ENCODE peak calls at places on chromosomes 6 and 20, in nine cellular contexts. B, Q, D, X, R, N, S, F and M are unnamed samples.

GRCh38 chr20:43667341-43668132 is 623 bp downstream of the MYBL2 start:
- DNase-seq in B (no peak), R (no peak), Q (no peak), F (no peak), N (no peak), X (no peak), S (no peak), D (no peak), M (no peak)

GRCh38 chr6:140052757-140053729 is 678.6 kb upstream of the CITED2 start:
- DNase-seq in N (no peak), B (no peak), S (no peak), D (no peak), Q (no peak), X (no peak), R (no peak), F (no peak), M (no peak)

GRCh38 chr6:152952866-152953509 is 29.9 kb downstream of the FBXO5 start:
- DNase-seq in X (no peak), D (no peak), B (peak), N (no peak), F (no peak), Q (no peak), R (no peak), S (no peak), M (no peak)

GRCh38 chr6:129730477-129731165 is 20.6 kb upstream of the ARHGAP18 start:
- DNase-seq in R (no peak), N (no peak), B (no peak), X (no peak), F (no peak), S (no peak), Q (no peak), D (no peak), M (no peak)

GRCh38 chr20:54019127-54019526 is 51.3 kb downstream of the BCAS1 start:
- DNase-seq in S (no peak), B (no peak), F (no peak), N (no peak), R (no peak), Q (no peak), X (no peak), D (no peak), M (no peak)

GRCh38 chr6:145025488-145025887 is 709.8 kb downstream of the EPM2A start:
- DNase-seq in X (no peak), R (no peak), B (no peak), F (no peak), D (no peak), S (no peak), N (no peak), Q (no peak), M (no peak)

GRCh38 chr6:113909224-113909856 is 52.2 kb downstream of the MARCKS start:
- DNase-seq in S (no peak), D (no peak), B (peak), F (no peak), Q (no peak), N (no peak), X (peak), R (no peak), M (no peak)

GRCh38 chr6:138430361-138431145 is 26.5 kb downstream of the HEBP2 start:
- DNase-seq in R (no peak), Q (no peak), D (no peak), F (no peak), S (no peak), B (no peak), N (no peak), X (peak), M (no peak)

GRCh38 chr6:11766056-11766455 is 12.5 kb downstream of the ADTRP start:
- DNase-seq in X (no peak), B (no peak), N (no peak), R (no peak), D (no peak), Q (no peak), F (no peak), S (no peak), M (no peak)

GRCh38 chr20:17938889-17939619 is 29.5 kb downstream of the SNX5 start:
- DNase-seq in B (peak), F (no peak), X (peak), Q (no peak), S (peak), N (peak), R (peak), D (no peak), M (no peak)
- TF ChIP-seq POLR2A in B (no peak), F (no peak), X (no peak), Q (no peak), S (no peak), N (no peak), R (no peak), D (no peak), M (no peak)

DNA sequence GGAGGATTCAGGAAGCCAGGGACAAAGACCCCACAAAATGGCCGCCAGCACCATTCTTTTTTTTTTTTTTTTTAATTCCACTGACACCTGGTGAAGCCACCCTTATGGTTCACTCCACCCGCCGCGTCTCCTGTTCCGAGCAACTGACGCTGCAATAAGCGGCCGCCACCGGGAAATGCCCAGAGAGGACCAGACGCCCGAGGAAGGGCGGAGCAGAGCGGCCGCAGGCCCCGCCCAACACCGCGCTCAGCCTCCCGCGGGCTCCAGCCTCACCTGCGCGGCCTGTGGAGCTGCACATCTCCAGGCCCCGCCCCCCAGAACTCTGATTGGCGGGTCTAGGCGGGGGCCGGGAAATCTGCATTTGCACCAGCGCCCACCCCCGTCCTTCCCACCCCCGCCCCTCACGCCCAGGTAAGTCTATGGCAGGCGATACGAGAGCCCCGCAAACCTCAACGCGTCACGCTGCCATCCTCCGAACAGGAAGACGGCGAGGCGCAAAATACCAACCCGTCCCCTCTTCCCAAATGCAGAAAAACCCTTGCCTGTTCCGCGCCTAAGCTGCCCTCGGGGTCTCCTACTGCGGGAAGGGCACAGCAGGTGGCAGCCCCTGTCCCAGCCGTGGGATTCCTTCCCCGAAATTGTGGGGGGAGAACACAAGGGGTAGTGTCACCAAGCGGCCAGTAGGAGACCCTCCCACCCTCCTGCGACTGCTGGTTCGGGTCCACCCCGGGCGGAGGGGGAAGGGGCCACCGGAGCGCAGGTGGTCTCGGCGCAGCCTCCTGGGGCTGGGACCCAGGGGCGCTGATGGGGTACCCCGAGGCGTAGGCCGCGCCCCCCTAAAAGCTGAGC is 948 bp downstream of the ATP9A start:
- DNase-seq in S (peak), X (peak), D (peak), R (peak), Q (peak), F (no peak), N (peak), B (peak), M (peak)
- TF ChIP-seq CTCF in S (no peak), X (no peak), D (peak), R (no peak), Q (no peak), F (no peak), N (no peak), B (peak), M (no peak)

DNA sequence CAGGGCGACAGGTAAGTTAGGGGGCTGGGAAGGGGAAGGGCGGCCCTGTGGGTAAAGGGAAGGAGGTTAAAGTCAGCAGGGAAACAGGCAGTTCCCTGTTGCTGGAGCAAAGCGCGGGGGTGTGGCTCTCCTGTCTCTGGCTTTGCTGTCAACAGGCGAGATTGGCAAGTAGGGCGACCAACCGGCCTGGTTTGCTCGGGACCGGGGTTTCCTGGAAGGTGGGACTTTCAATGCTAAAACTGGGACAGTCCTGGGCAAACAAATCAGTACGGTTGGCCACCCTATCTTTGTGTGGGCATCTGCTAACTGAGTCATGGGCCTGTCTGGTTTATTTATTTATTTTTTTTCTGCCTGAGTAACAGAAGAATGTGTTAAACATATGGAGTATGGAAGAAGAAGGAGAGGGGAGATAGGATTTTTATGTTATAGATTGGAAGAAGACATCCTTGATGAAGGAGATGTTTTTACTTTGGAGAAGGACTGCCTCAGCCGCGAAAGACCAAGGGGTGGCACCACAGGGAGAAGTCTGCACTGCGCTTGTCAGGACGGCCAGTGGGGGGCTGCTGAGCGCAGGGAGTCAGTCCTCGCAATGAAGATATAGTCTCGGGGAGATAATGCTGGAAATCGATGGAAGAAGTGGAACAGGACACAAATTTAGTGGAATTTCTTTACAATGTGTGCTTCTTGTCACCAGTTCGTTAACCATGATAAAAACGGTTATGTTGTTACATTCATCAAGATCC is 43.4 kb upstream of the ESR1 start:
- DNase-seq in R (peak), X (peak), F (no peak), S (peak), D (peak), B (peak), Q (peak), N (peak), M (peak)
- H3K4me3 ChIP-seq in R (peak), X (peak), F (peak), S (peak), D (peak), B (peak), Q (peak), N (peak), M (no peak)

GRCh38 chr6:44257007-44257752 is at the start of gene SLC35B2:
- DNase-seq in R (peak), Q (no peak), D (peak), N (peak), B (no peak), S (peak), X (peak), F (no peak), M (peak)
- TF ChIP-seq POLR2A in R (peak), Q (peak), D (no peak), N (no peak), B (peak), S (peak), X (peak), F (peak), M (no peak)

DNA sequence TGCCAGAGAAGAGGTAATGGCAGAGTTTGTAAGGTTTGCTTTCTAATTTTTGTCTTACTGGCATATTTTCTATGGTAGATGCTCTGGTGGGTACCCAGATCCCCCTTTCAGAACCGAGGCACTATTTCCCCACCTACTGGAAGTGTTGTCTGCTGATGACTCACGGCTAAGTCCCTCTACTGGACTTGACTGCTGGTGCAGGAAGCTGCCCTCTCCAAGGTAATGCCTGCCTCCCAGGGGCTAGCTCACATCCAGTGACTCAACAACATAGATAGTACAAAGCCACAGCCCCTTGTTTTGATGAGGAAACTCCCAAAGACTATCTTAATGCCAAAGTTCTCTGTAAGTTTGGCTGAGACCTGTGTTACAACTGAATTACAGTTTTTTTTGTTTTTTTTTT is 285.4 kb upstream of the FLRT3 start:
- DNase-seq in R (peak), S (no peak), Q (no peak), F (no peak), N (peak), D (no peak), X (no peak), B (peak), M (no peak)
- TF ChIP-seq CTCF in R (no peak), S (no peak), Q (no peak), F (no peak), N (no peak), D (no peak), X (no peak), B (peak), M (no peak)

GRCh38 chr20:6051505-6051904 is 2.4 kb downstream of the LRRN4 start:
- DNase-seq in F (no peak), N (no peak), R (no peak), B (no peak), D (no peak), X (no peak), Q (no peak), S (no peak), M (no peak)
- H3K4me3 ChIP-seq in F (no peak), N (peak), R (no peak), B (no peak), D (no peak), X (peak), Q (no peak), S (no peak), M (no peak)

DNA sequence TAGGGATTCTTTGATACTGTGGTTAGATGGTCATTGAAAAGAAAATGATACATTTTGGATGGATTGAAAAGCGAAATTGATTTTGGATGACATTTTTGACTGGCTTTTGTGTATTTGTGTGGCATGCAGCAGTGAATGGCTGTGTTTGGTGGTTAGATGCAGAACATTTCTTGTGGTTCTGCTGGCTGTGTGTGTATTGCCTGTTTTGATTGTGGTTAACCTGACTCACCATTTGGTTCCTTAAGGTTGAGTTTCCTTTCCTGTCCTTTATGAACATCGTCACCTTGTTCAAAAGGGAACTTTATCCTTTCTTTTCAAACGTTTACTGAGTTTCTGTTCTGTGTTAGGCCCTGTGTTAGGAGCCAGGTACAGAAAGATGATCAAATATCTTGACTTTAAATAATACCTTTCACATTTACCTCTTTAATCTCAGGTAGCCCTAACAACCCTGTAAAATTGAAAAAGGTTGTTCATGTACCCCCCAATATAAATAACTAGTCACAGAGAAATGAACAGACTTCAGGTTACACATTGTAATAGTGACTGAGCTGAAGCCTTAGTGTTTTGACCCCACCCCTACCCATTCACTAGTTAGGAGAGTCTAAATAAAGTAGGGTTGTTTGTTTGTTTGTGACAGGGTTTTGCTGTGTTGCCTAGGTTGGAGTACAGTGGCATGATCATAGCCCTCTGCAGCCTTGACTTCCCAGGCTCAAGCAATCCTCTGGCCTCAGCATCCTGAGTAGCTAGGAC is 23.8 kb downstream of the ANKS1A start:
- DNase-seq in R (no peak), Q (no peak), X (no peak), N (no peak), D (no peak), B (no peak), S (no peak), F (no peak), M (no peak)
- TF ChIP-seq POLR2A in R (no peak), Q (no peak), X (no peak), N (no peak), D (no peak), B (no peak), S (no peak), F (no peak), M (no peak)

DNA sequence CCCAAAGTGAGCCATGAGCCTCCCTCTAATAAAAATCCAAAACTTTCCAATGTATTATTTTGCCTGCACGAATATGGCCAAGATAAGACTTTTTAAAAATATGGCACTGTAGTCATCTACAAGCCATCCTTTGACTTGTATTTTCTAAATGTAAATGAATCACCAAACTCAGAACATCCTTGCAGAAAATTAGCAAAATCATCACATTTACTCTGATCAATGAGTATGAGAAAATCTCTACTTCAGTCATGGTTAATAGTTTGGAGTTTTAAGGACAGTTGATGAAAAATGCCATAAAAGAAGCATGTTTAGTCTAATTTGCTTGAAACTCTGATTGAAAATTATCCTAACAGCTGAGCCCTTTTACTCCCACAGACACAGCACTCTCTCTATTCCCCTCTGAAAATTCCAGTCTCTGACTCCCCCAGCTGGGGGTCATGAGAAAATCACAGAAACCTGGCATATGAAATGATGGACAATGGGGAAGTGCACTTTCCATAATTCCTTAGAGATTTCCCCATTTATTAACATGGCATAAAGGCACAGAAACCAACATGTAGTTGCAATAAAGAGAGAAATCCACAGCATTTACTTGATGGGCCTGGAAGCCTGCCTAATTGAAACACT is 214.1 kb downstream of the WDR27 start:
- DNase-seq in F (no peak), Q (no peak), R (no peak), X (no peak), S (no peak), N (no peak), B (no peak), D (no peak), M (no peak)
- TF ChIP-seq CTCF in F (no peak), Q (no peak), R (peak), X (no peak), S (no peak), N (no peak), B (no peak), D (no peak), M (no peak)